ENCODE peak calls at places on chromosomes 3 and 15, in eight cellular contexts. S is T-helper 2 cell, F is occipital lobe, A is KG1, M is lower leg skin, W is adipocyte, V is HT-29, J is astrocyte of the spinal cord. D is an unnamed sample.

GRCh38 chr3:100730524-100730923 is 21.2 kb downstream of the TFG start:
- DNase-seq in S (no peak), F (no peak), A (no peak), M (no peak), W (no peak), V (no peak), J (no peak), D (no peak)

GRCh38 chr3:172217877-172218276 is 178.5 kb downstream of the FNDC3B start:
- DNase-seq in S (no peak), F (no peak), A (no peak), M (no peak), W (no peak), V (no peak), J (peak), D (no peak)

GRCh38 chr3:52443268-52443610 is 1.7 kb downstream of the SEMA3G start:
- DNase-seq in S (no peak), F (no peak), A (no peak), M (no peak), W (no peak), V (no peak), J (no peak), D (no peak)

GRCh38 chr3:62325896-62326295 is 47.5 kb downstream of the FEZF2 start:
- DNase-seq in S (no peak), F (no peak), A (no peak), M (no peak), W (no peak), V (no peak), J (no peak), D (no peak)

GRCh38 chr3:46491089-46492070 is 6.4 kb upstream of the RTP3 start:
- DNase-seq in S (no peak), F (no peak), A (no peak), M (peak), W (no peak), V (no peak), J (no peak), D (no peak)

GRCh38 chr3:33256249-33256648 is 21.0 kb upstream of the FBXL2 start:
- DNase-seq in S (no peak), F (no peak), A (no peak), M (no peak), W (no peak), V (no peak), J (no peak), D (no peak)

GRCh38 chr3:177905173-177905894 is 630.9 kb upstream of the KCNMB2 start:
- DNase-seq in S (no peak), F (no peak), A (no peak), M (no peak), W (peak), V (no peak), J (peak), D (peak)

GRCh38 chr15:51229907-51230328 is 108.5 kb downstream of the CYP19A1 start:
- DNase-seq in S (no peak), F (no peak), A (no peak), M (no peak), W (peak), V (peak), J (peak), D (no peak)